ENCODE peak calls at places on chromosomes 4 and X, in ten cellular contexts. U is ovary; M is NT2/D1; C is astrocyte; T is adipocyte; F is CD8-positive, alpha-beta T cell; A is kidney epithelial cell; R is body of pancreas; E is colonic mucosa; S is suprapubic skin. B is an unnamed sample.

GRCh38 chr4:61273237-61273636 is 73.1 kb downstream of the ADGRL3 start:
- DNase-seq in U (no peak), M (no peak), C (no peak), T (peak; percentile 64), F (no peak), A (no peak), R (no peak), E (no peak), S (no peak), B (peak; percentile 0)

GRCh38 chr4:44447563-44448504 is 775 bp downstream of the KCTD8 start:
- DNase-seq in U (peak; percentile 52), M (no peak), C (peak; percentile 47), T (peak; percentile 2), F (no peak), A (no peak), R (peak; percentile 51), E (peak; percentile 16), S (peak; percentile 59), B (no peak)

GRCh38 chr4:37715889-37716402 is 29.8 kb upstream of the RELL1 start:
- DNase-seq in U (no peak), M (no peak), C (peak; percentile 62), T (no peak), F (no peak), A (no peak), R (peak; percentile 46), E (peak; percentile 75), S (no peak), B (no peak)

GRCh38 chrX:47743504-47743903 is 84.5 kb upstream of the UXT start:
- DNase-seq in U (no peak), M (no peak), C (peak; percentile 20), T (peak; percentile 10), F (no peak), A (peak; percentile 29), R (no peak), E (no peak), S (no peak), B (peak; percentile 67)

GRCh38 chrX:18890724-18891560 is 93.0 kb downstream of the PHKA2 start:
- DNase-seq in U (no peak), M (no peak), C (no peak), T (no peak), F (no peak), A (no peak), R (no peak), E (no peak), S (peak; percentile 46), B (no peak)

GRCh38 chr4:55706526-55706925 is 70.4 kb upstream of the NMU start:
- DNase-seq in U (no peak), M (no peak), C (no peak), T (peak; percentile 40), F (no peak), A (no peak), R (no peak), E (no peak), S (no peak), B (no peak)

GRCh38 chrX:63963382-63963781 is 178.4 kb upstream of the ARHGEF9 start:
- DNase-seq in U (peak; percentile 42), M (no peak), C (no peak), T (no peak), F (no peak), A (no peak), R (peak; percentile 40), E (no peak), S (no peak), B (no peak)

GRCh38 chr4:8858188-8858924 is 13.3 kb downstream of the HMX1 start:
- DNase-seq in U (no peak), M (no peak), C (no peak), T (no peak), F (no peak), A (no peak), R (no peak), E (no peak), S (no peak), B (no peak)

GRCh38 chr4:75512336-75513211 is 1.6 kb downstream of the RCHY1 start:
- DNase-seq in U (no peak), M (no peak), C (peak; percentile 81), T (peak; percentile 58), F (no peak), A (peak; percentile 26), R (no peak), E (no peak), S (no peak), B (no peak)

GRCh38 chr4:24734511-24734910 is 60.9 kb upstream of the SOD3 start:
- DNase-seq in U (no peak), M (no peak), C (peak; percentile 34), T (peak; percentile 61), F (no peak), A (no peak), R (no peak), E (no peak), S (no peak), B (no peak)

DNA sequence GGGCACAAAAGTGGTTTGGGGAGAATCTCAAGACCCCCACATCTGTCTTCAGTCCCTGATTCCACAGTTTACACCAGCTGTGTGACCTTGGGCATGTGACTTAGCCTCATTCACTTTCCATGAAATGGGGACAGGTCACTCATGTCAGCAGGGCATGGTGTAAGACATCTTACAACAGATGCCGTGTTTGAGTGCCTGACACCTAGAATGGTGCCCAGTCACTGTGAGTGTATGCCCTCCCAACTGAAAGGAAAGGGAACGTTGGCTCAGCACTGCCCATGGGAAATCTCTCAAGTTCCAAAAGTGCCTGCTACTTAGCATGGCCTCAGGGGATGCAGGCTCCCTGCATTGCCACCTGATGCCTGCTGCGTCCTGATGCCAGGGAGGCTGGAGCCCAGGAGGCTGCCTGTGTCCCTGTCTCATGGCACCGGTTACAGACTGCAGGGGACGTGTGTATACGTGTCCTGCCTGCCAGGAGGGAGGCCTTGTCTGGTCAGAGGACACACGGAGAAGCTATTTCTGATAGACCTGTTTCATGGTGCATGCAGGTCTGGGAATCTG is 32.2 kb downstream of the RNF4 start:
- DNase-seq in U (no peak), M (no peak), C (no peak), T (no peak), F (no peak), A (no peak), R (no peak), E (no peak), S (no peak), B (no peak)
- H3K36me3 ChIP-seq in U (no peaks in the 10 kb centered on the region), M (peaks cover 87% of the 10 kb centered on the region), C (peaks cover 39% of the 10 kb centered on the region), T (peaks cover 76% of the 10 kb centered on the region), F (peaks cover 51% of the 10 kb centered on the region), A (peaks cover 12% of the 10 kb centered on the region), R (no peaks in the 10 kb centered on the region), E (peaks cover 31% of the 10 kb centered on the region), S (peaks cover 78% of the 10 kb centered on the region), B (peaks cover 49% of the 10 kb centered on the region)

GRCh38 chr4:111641813-111642579 is 503.3 kb upstream of the FAM241A start:
- DNase-seq in U (no peak), M (peak; percentile 75), C (peak; percentile 73), T (peak; percentile 97), F (no peak), A (peak; percentile 65), R (peak; percentile 71), E (peak; percentile 48), S (peak; percentile 70), B (peak; percentile 83)

GRCh38 chr4:111639120-111639519 is 506.1 kb upstream of the FAM241A start:
- DNase-seq in U (no peak), M (no peak), C (peak; percentile 8), T (no peak), F (no peak), A (no peak), R (no peak), E (no peak), S (no peak), B (no peak)

GRCh38 chr4:111636961-111637556 is 508.2 kb upstream of the FAM241A start:
- DNase-seq in U (no peak), M (no peak), C (no peak), T (no peak), F (no peak), A (no peak), R (no peak), E (no peak), S (no peak), B (no peak)

DNA sequence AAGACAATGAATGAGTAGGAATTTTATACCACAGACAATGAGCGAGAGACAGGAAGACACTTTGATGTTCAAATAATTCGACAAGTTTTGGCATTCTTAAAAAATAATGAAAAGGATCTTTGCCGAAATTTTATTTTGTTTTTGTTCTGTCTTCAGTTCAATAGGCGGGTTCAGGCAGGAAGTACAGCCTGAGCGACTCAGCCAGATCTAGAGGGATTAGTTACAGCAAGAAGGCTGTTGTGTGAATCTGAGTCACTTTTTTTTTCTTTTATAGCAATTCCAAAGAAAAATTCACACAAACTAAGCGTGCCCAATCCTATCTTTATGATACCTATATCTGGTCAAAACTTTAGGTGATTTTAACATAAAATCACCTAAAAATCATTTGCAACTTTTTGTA is 505.4 kb upstream of the FAM241A start:
- DNase-seq in U (no peak), M (no peak), C (peak; percentile 6), T (peak; percentile 30), F (no peak), A (no peak), R (no peak), E (no peak), S (no peak), B (no peak)
- H3K4me3 ChIP-seq in U (no peak overlapping the region), M (no peak overlapping the region), C (no peak overlapping the region), T (peak overlapping the region; percentile 56), F (no peak overlapping the region), A (peak overlapping the region; percentile 1), R (no peak overlapping the region), E (no peak overlapping the region), S (no peak overlapping the region), B (no peak overlapping the region)

GRCh38 chr4:1945492-1945891 is 63.3 kb downstream of the NELFA start:
- DNase-seq in U (no peak), M (peak; percentile 2), C (no peak), T (no peak), F (no peak), A (no peak), R (no peak), E (no peak), S (no peak), B (no peak)

GRCh38 chr4:1940566-1940965 is 68.2 kb downstream of the NELFA start:
- DNase-seq in U (no peak), M (no peak), C (no peak), T (no peak), F (no peak), A (no peak), R (no peak), E (no peak), S (no peak), B (no peak)

GRCh38 chr4:1939664-1940509 is 68.7 kb downstream of the NSD2 start:
- DNase-seq in U (no peak), M (no peak), C (peak; percentile 98), T (peak; percentile 87), F (no peak), A (peak; percentile 72), R (peak; percentile 70), E (no peak), S (no peak), B (peak; percentile 83)

GRCh38 chr4:1945912-1946311 is 62.9 kb downstream of the NELFA start:
- DNase-seq in U (no peak), M (no peak), C (no peak), T (no peak), F (no peak), A (no peak), R (no peak), E (no peak), S (no peak), B (no peak)

GRCh38 chr4:1943928-1944327 is 64.8 kb downstream of the NELFA start:
- DNase-seq in U (no peak), M (no peak), C (no peak), T (no peak), F (no peak), A (no peak), R (no peak), E (no peak), S (no peak), B (no peak)
- H3K36me3 ChIP-seq in U (no peaks in the 10 kb centered on the region), M (peaks cover 61% of the 10 kb centered on the region), C (peaks cover 19% of the 10 kb centered on the region), T (peaks cover 14% of the 10 kb centered on the region), F (peaks cover 15% of the 10 kb centered on the region), A (no peaks in the 10 kb centered on the region), R (no peaks in the 10 kb centered on the region), E (no peaks in the 10 kb centered on the region), S (peaks cover 27% of the 10 kb centered on the region), B (no peaks in the 10 kb centered on the region)

GRCh38 chr4:79492148-79492547 is 84.1 kb upstream of the GK2 start:
- DNase-seq in U (no peak), M (no peak), C (no peak), T (no peak), F (no peak), A (no peak), R (peak; percentile 5), E (no peak), S (no peak), B (no peak)
- H3K4me3 ChIP-seq in U (no peak overlapping the region), M (no peak overlapping the region), C (no peak overlapping the region), T (no peak overlapping the region), F (no peak overlapping the region), A (no peak overlapping the region), R (no peak overlapping the region), E (no peak overlapping the region), S (no peak overlapping the region), B (no peak overlapping the region)